ENCODE peak calls at places on chromosomes 3 and 15, in ten cellular contexts. D is A549, U is stomach, L is HepG2, Y is sigmoid colon, S is K562, Z is upper lobe of left lung, K is suprapubic skin, T is transverse colon, R is tibial nerve. F is an unnamed sample.

GRCh38 chr3:61796088-61796680 is 234.8 kb downstream of the PTPRG start:
- DNase-seq in D (no peak), U (no peak), L (no peak), Y (no peak), S (no peak), Z (no peak), K (no peak), T (no peak), R (no peak), F (no peak)

GRCh38 chr3:4752201-4753072 is 226.8 kb upstream of the BHLHE40 start:
- DNase-seq in D (peak; percentile 87), U (no peak), L (peak; percentile 92), Y (no peak), S (peak; percentile 51), Z (no peak), K (no peak), T (peak; percentile 64), R (no peak), F (no peak)

GRCh38 chr15:57330619-57331018 is 45.7 kb upstream of the CGNL1 start:
- DNase-seq in D (no peak), U (no peak), L (no peak), Y (no peak), S (no peak), Z (no peak), K (no peak), T (no peak), R (no peak), F (no peak)

GRCh38 chr3:97967966-97968365 is 4.3 kb downstream of the RIOX2 start:
- DNase-seq in D (no peak), U (no peak), L (no peak), Y (no peak), S (peak; percentile 14), Z (no peak), K (no peak), T (no peak), R (no peak), F (no peak)

GRCh38 chr3:136659253-136659652 is 92.9 kb downstream of the STAG1 start:
- DNase-seq in D (peak; percentile 10), U (no peak), L (no peak), Y (no peak), S (no peak), Z (peak; percentile 55), K (no peak), T (no peak), R (no peak), F (no peak)

GRCh38 chr15:93942140-93942808 is 289.1 kb upstream of the MCTP2 start:
- DNase-seq in D (no peak), U (no peak), L (no peak), Y (no peak), S (no peak), Z (no peak), K (no peak), T (no peak), R (no peak), F (no peak)

GRCh38 chr3:183291511-183292031 is 38.5 kb downstream of the B3GNT5 start:
- DNase-seq in D (peak; percentile 45), U (no peak), L (peak; percentile 78), Y (no peak), S (no peak), Z (no peak), K (no peak), T (no peak), R (no peak), F (no peak)

GRCh38 chr3:184314700-184315505 is 497 bp downstream of the EIF4G1 start:
- DNase-seq in D (peak; percentile 60), U (peak; percentile 83), L (peak; percentile 48), Y (peak; percentile 94), S (peak; percentile 70), Z (peak; percentile 83), K (peak; percentile 90), T (peak; percentile 87), R (peak; percentile 79), F (peak; percentile 96)

DNA sequence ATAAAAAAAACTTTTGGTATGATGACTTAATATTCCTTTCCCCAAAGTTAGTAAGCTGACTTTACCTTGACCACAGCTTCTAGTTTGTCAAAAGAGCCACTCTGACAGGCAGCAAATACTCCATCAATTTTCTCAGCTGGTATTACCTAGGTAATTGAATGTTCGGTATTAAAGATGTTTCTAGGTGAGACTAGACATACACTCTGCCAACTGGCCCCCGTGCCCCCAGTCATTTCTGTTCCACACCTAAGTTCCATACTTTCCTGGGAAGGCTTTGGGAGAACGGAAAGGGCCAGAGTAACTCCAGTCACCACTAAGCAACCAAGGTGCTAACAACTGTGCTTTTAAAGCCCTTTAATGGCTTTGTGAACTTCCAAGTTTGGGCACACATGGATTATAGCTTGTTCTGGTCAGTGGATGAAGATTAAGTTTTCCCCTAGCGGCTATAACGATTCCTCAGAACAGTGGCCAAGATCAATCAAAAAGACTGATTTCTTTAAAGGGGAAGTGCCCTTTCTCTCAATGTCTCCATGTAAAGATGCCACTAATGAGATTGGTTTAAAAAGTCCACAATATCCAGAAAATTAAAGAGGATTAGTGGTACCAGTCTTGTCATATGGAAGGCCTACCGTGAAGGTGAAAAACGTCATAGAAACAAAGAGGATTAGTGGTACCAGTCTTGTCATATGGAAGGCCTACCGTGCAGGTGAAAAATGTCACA is 7.0 kb downstream of the EIF4A2 start:
- DNase-seq in D (peak; percentile 63), U (no peak), L (peak; percentile 26), Y (no peak), S (no peak), Z (no peak), K (no peak), T (no peak), R (no peak), F (no peak)
- H3K4me1 ChIP-seq in D (peaks cover 48% of the 10 kb centered on the region), U (peaks cover 51% of the 10 kb centered on the region), L (peaks cover 32% of the 10 kb centered on the region), Y (peaks cover 30% of the 10 kb centered on the region), S (peaks cover 18% of the 10 kb centered on the region), Z (peaks cover 36% of the 10 kb centered on the region), K (peaks cover 32% of the 10 kb centered on the region), T (peaks cover 14% of the 10 kb centered on the region), R (peaks cover 3% of the 10 kb centered on the region), F (peaks cover 44% of the 10 kb centered on the region)

GRCh38 chr3:24683090-24683489 is 188.4 kb upstream of the THRB start:
- DNase-seq in D (no peak), U (no peak), L (peak; percentile 55), Y (no peak), S (no peak), Z (no peak), K (no peak), T (no peak), R (no peak), F (no peak)

GRCh38 chr3:24686764-24687163 is 192.1 kb upstream of the THRB start:
- DNase-seq in D (no peak), U (no peak), L (no peak), Y (no peak), S (no peak), Z (no peak), K (no peak), T (no peak), R (no peak), F (no peak)

GRCh38 chr3:24684506-24685023 is 189.9 kb upstream of the THRB start:
- DNase-seq in D (no peak), U (no peak), L (no peak), Y (no peak), S (no peak), Z (no peak), K (no peak), T (no peak), R (no peak), F (no peak)

GRCh38 chr3:24682141-24682547 is 187.5 kb upstream of the THRB start:
- DNase-seq in D (no peak), U (no peak), L (no peak), Y (no peak), S (no peak), Z (no peak), K (no peak), T (no peak), R (no peak), F (no peak)

DNA sequence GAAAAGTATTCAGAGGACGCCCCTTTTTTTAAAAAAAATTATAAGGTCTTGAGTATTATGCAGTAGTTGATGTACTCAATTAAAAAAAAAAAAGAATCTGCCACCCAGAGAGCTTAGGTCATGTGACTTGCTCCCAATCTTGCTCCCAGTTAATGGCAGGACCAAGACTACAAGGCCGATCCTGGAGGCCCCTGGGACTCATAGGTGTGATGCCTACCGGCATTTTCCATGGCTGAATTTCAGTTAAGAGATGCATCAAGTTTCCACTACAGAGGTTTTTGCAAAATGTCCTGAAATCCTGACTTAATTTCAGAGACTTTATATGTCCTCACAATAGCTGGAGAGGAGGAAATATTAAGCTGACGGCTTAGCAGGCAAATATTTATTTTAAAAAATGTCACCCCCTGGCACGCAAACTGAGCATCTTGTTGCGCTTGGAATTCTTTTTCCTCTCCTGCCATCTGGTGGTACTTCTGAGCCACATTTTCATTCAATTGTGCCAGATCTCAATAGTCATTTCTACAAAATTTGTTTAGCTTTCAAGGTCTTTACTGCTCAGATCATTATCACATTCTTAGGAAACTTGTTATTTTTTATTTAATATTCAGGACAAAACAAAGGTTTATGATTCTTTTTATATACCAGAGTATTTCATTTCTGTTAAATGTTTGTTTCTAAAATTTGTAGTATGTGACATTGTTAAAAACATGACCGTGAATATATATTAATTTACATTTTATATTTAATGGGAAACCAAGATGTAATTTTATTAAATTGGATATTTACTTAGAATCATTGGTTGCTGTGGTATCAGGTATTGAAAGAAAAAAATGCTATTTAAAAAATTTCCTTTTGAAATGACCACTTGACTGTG is 189.1 kb upstream of the THRB start:
- DNase-seq in D (peak; percentile 67), U (no peak), L (peak; percentile 26), Y (no peak), S (peak; percentile 42), Z (no peak), K (no peak), T (peak; percentile 12), R (no peak), F (no peak)
- TF ChIP-seq EP300 in D (no peak), U (no peak), L (no peak), Y (no peak), S (no peak), Z (no peak), K (no peak), T (no peak), R (no peak), F (no peak)

GRCh38 chr3:14231145-14231990 is 52.8 kb downstream of the LSM3 start:
- DNase-seq in D (no peak), U (no peak), L (no peak), Y (no peak), S (no peak), Z (no peak), K (no peak), T (no peak), R (no peak), F (no peak)
- H3K4me1 ChIP-seq in D (peaks cover 5% of the 10 kb centered on the region), U (peaks cover 10% of the 10 kb centered on the region), L (peaks cover 32% of the 10 kb centered on the region), Y (no peaks in the 10 kb centered on the region), S (peaks cover 66% of the 10 kb centered on the region), Z (peaks cover 33% of the 10 kb centered on the region), K (peaks cover 42% of the 10 kb centered on the region), T (no peaks in the 10 kb centered on the region), R (no peaks in the 10 kb centered on the region), F (peaks cover 12% of the 10 kb centered on the region)

DNA sequence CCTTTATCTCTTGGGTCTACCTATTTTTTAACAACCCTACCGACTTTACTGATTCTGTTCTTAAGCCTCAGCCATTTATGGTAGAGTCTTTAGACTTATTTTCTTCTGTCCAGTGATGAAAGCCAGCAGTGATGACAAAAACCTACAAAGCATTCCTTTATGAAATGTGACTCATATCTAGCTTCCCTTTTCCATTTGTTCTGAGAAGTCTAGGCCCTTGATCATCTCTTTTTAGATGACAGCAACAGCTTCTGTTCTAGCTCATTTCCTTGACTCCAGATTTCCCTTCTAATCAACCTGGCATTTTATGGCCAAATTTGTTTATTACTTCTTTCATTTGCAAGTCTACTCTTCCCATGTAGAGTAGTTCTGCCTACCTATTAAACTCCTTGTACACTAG is 36.1 kb downstream of the CFAP44 start:
- DNase-seq in D (no peak), U (no peak), L (no peak), Y (no peak), S (no peak), Z (no peak), K (no peak), T (no peak), R (no peak), F (no peak)
- TF ChIP-seq EP300 in D (no peak), U (no peak), L (no peak), Y (peak; percentile 81), S (no peak), Z (no peak), K (no peak), T (no peak), R (no peak), F (no peak)

F was measured in esophagus muscularis mucosa.